ENCODE peak calls at places on chromosomes 13 and 19, in four cellular contexts. T is cardiac muscle cell, B is psoas muscle, P is GM23248. Z is an unnamed sample. For H3K36me3, the result is how much of the 10 kb centered on the place peaks cover.

GRCh38 chr19:23698711-23699520 is 11.9 kb upstream of the ZNF675 start:
- DNase-seq in P (peak), B (no peak), T (no peak), Z (peak)

GRCh38 chr19:16892438-16892837 is 3.6 kb downstream of the F2RL3 start:
- DNase-seq in P (no peak), T (no peak), B (no peak), Z (no peak)

GRCh38 chr13:47845981-47846380 is 155.1 kb downstream of the SUCLA2 start:
- DNase-seq in B (no peak), T (peak), P (no peak), Z (no peak)

GRCh38 chr19:42184401-42184861 is 33.0 kb downstream of the DEDD2 start:
- DNase-seq in P (peak), B (peak), T (peak), Z (peak)

GRCh38 chr13:51935326-51936171 is 73.8 kb downstream of the CCDC70 start:
- DNase-seq in B (no peak), T (peak), P (peak), Z (no peak)

GRCh38 chr19:16019691-16020448 is 56.4 kb upstream of the TPM4 start:
- DNase-seq in P (no peak), T (no peak), B (no peak), Z (no peak)

GRCh38 chr19:34305221-34306058 is 51.1 kb downstream of the GARRE1 start:
- DNase-seq in B (no peak), P (no peak), T (peak), Z (no peak)

GRCh38 chr13:93080587-93080986 is 146.0 kb upstream of the GPC6 start:
- DNase-seq in T (peak), B (no peak), P (no peak), Z (no peak)

GRCh38 chr19:18006895-18007604 is 920 bp upstream of the ARRDC2 start:
- DNase-seq in B (peak), T (peak), P (peak), Z (peak)

GRCh38 chr13:43205421-43205820 is 182.0 kb downstream of the DNAJC15 start:
- DNase-seq in T (no peak), P (no peak), B (no peak), Z (no peak)

GRCh38 chr13:99390601-99391000 is 83.4 kb upstream of the GPR183 start:
- DNase-seq in T (no peak), P (no peak), B (no peak), Z (no peak)

GRCh38 chr13:24063281-24063851 is 97.2 kb upstream of the SPATA13 start:
- DNase-seq in T (peak), P (no peak), B (no peak), Z (no peak)

GRCh38 chr19:1616875-1617274 is 11.6 kb upstream of the UQCR11 start:
- DNase-seq in P (no peak), T (no peak), B (no peak), Z (peak)

GRCh38 chr19:1616396-1616795 is 11.1 kb upstream of the UQCR11 start:
- DNase-seq in T (peak), B (no peak), P (no peak), Z (no peak)

GRCh38 chr19:1612114-1613086 is 7.1 kb upstream of the UQCR11 start:
- DNase-seq in T (no peak), P (no peak), B (no peak), Z (no peak)

GRCh38 chr19:1613808-1614570 is 8.7 kb upstream of the UQCR11 start:
- DNase-seq in B (no peak), P (no peak), T (no peak), Z (no peak)

DNA sequence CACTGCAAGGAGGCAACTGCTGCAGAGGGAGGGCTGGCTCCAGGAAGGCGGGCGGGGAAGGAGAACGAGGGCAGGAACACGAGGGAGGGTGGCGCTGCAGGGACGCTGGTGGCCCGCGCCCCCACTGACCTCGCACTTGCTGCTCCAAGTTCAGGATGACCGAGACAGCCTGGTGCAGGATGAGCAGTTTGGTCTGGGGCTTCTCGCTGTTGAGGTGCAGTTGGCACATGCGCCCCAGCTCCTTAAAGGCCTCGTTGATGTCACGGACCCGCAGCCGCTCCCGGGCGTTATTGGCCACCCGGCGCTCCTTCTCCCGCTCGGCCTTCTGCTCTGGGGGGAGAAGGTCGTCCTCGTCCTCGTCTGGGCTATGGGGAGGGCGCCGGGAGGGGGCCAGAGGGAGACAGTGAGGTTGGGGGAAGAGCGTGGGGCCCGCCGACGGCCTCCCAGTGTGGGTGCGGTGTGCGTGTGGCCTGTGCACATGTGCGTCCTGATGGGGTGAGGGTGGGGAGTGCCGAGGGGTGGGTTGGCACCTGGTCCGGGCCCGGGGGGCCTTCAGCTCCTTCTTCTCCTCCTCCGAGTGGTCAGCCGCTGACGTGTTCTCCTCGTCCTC is 10.0 kb upstream of the UQCR11 start:
- DNase-seq in T (no peak), P (no peak), B (no peak), Z (no peak)
- H3K36me3 ChIP-seq in T (under half), P (under half), B (half or more), Z (under half)

GRCh38 chr13:110157718-110158117 is 149.2 kb downstream of the COL4A1 start:
- DNase-seq in B (no peak), T (no peak), P (no peak), Z (peak)
- H3K36me3 ChIP-seq in B (half or more), T (under half), P (under half), Z (under half)

GRCh38 chr19:583968-584239 is 5.8 kb upstream of the HCN2 start:
- DNase-seq in T (no peak), B (no peak), P (no peak), Z (no peak)
- H3K36me3 ChIP-seq in T (under half), B (under half), P (under half), Z (under half)

GRCh38 chr19:7440188-7440975 is 48.5 kb downstream of the PEX11G start:
- DNase-seq in P (no peak), B (no peak), T (no peak), Z (no peak)

GRCh38 chr19:7435602-7436001 is 53.2 kb downstream of the PEX11G start:
- DNase-seq in B (no peak), P (no peak), T (no peak), Z (no peak)

GRCh38 chr19:7428651-7429113 is 60.2 kb downstream of the PEX11G start:
- DNase-seq in T (no peak), P (no peak), B (no peak), Z (no peak)

GRCh38 chr19:7434391-7434790 is 54.4 kb downstream of the PEX11G start:
- DNase-seq in B (no peak), P (no peak), T (no peak), Z (no peak)
- H3K36me3 ChIP-seq in B (under half), P (under half), T (under half), Z (under half)

GRCh38 chr13:19764237-19764636 is 18.5 kb downstream of the PSPC1 start:
- DNase-seq in P (no peak), T (no peak), B (no peak), Z (no peak)

GRCh38 chr13:19766637-19767036 is 16.1 kb downstream of the PSPC1 start:
- DNase-seq in T (no peak), B (no peak), P (no peak), Z (no peak)

GRCh38 chr13:19772306-19772705 is 10.4 kb downstream of the PSPC1 start:
- DNase-seq in B (no peak), P (peak), T (no peak), Z (no peak)

GRCh38 chr13:19769854-19770253 is 12.9 kb downstream of the PSPC1 start:
- DNase-seq in T (no peak), P (no peak), B (no peak), Z (no peak)

DNA sequence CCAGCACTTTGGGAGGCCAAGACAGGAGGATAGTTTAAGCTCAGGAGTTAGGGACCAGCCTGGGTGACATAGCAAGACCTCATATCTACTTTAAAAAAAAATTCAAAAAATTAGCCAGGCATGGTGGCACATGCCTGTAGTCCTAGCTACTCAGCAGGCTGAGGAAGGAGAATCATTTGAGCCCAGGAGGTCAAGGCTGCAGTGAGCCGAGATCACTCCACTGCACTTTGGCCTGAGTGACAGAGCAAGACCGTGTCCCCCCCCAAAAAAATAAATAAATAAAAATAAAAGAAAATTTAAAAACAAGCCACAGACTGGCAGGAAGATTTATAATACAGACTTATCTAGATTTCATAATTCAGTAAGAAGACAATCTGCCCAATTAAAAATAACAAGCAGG is 14.8 kb downstream of the PSPC1 start:
- DNase-seq in B (no peak), P (no peak), T (no peak), Z (no peak)
- H3K36me3 ChIP-seq in B (under half), P (under half), T (under half), Z (under half)

DNA sequence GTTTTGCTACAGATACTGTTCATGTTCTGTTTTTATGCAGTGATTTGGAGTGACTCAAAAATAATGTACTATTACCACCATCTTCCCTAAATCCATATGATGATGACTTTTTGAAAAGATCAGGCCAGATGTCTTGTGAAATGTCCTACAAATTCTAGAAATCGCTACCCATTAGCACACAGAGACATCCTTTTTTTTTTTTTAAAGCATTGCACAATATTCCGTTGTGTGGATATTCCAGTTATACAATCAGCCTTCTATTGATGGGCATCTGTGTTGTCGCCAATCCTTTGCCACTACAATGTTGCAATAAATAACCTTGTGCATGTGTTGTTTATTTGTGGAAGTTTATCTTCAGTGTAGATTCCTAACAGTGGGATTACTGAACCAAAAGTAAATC is 24.5 kb downstream of the ZDHHC20 start:
- DNase-seq in B (no peak), T (peak), P (no peak), Z (no peak)
- H3K36me3 ChIP-seq in B (under half), T (under half), P (under half), Z (under half)

GRCh38 chr13:60392136-60392535 is 4.9 kb upstream of the TDRD3 start:
- DNase-seq in T (no peak), P (no peak), B (no peak), Z (no peak)
- H3K36me3 ChIP-seq in T (under half), P (under half), B (under half), Z (under half)

GRCh38 chr13:20974981-20975585 is 72.5 kb upstream of the XPO4 start:
- DNase-seq in B (no peak), P (peak), T (no peak), Z (no peak)
- H3K36me3 ChIP-seq in B (half or more), P (half or more), T (under half), Z (under half)

Z was measured in MM.1S.